ENCODE peak calls at places on chromosomes 12 and 14, in six cellular contexts. K is WTC11; Y is IMR-90; S is EH; U is activated CD8-positive, alpha-beta T cell treated with anti-CD3 and anti-CD28 coated beads, Interleukin-2, amount 10 ng/mL, durations not matched to agents 7 days and 5 days; X is stimulated activated naive B cell treated with anti-CD40 and anti-IgM and Interleukin-4, amounts not matched to agents 10 μg/mL and 1 μg/mL and 100 μg/mL, for 72 hours. Z is an unnamed sample.

GRCh38 chr12:113161415-113162016 is 12.0 kb downstream of the CFAP73 start:
- DNase-seq in K (peak; percentile 97), Y (no peak), S (peak; percentile 11), U (no peak), X (no peak), Z (peak; percentile 97)

GRCh38 chr12:232731-233614 is 19.0 kb upstream of the SLC6A12 start:
- DNase-seq in K (no peak), Y (no peak), S (no peak), U (no peak), X (no peak), Z (no peak)

GRCh38 chr12:29148958-29149690 is at the start of gene FAR2:
- DNase-seq in K (peak; percentile 58), Y (no peak), S (peak; percentile 67), U (peak; percentile 77), X (no peak), Z (peak; percentile 44)

GRCh38 chr14:106442857-106443256 is 916.5 kb downstream of the TMEM121 start:
- DNase-seq in K (no peak), Y (no peak), S (no peak), U (no peak), X (peak; percentile 36), Z (no peak)

GRCh38 chr14:25622752-25623151 is 572.8 kb upstream of the STXBP6 start:
- DNase-seq in K (no peak), Y (no peak), S (no peak), U (no peak), X (no peak), Z (no peak)

GRCh38 chr12:12441891-12442461 is 85.1 kb downstream of the BORCS5 start:
- DNase-seq in K (no peak), Y (peak; percentile 39), S (peak; percentile 32), U (peak; percentile 69), X (no peak), Z (no peak)

GRCh38 chr14:103485504-103485903 is 37.1 kb downstream of the CKB start:
- DNase-seq in K (no peak), Y (no peak), S (no peak), U (no peak), X (no peak), Z (no peak)

GRCh38 chr12:98998697-98999299 is 353.7 kb downstream of the APAF1 start:
- DNase-seq in K (no peak), Y (peak; percentile 38), S (peak; percentile 54), U (no peak), X (no peak), Z (peak; percentile 37)

GRCh38 chr14:94180655-94181271 is 6.6 kb downstream of the PPP4R4 start:
- DNase-seq in K (no peak), Y (peak; percentile 42), S (peak; percentile 49), U (peak; percentile 27), X (no peak), Z (peak; percentile 37)

GRCh38 chr12:47817272-47818006 is 2.3 kb downstream of the HDAC7 start:
- DNase-seq in K (no peak), Y (no peak), S (peak; percentile 53), U (no peak), X (no peak), Z (no peak)

GRCh38 chr12:98561846-98562245 is 31.6 kb upstream of the SLC25A3 start:
- DNase-seq in K (no peak), Y (no peak), S (no peak), U (no peak), X (no peak), Z (no peak)

GRCh38 chr12:92561543-92561899 is 141.3 kb upstream of the PLEKHG7 start:
- DNase-seq in K (no peak), Y (peak; percentile 91), S (peak; percentile 90), U (no peak), X (no peak), Z (no peak)

GRCh38 chr12:13177373-13177772 is 19.2 kb upstream of the EMP1 start:
- DNase-seq in K (no peak), Y (no peak), S (no peak), U (no peak), X (no peak), Z (no peak)

GRCh38 chr12:27530157-27530922 is 6.3 kb downstream of the PPFIBP1 start:
- DNase-seq in K (no peak), Y (peak; percentile 20), S (no peak), U (no peak), X (no peak), Z (no peak)

GRCh38 chr14:101791919-101792572 is 30.5 kb downstream of the PPP2R5C start:
- DNase-seq in K (no peak), Y (peak; percentile 78), S (peak; percentile 49), U (no peak), X (no peak), Z (no peak)

GRCh38 chr12:6635856-6636521 is at the start of gene LPAR5:
- DNase-seq in K (peak; percentile 52), Y (no peak), S (peak; percentile 40), U (peak; percentile 72), X (peak; percentile 76), Z (no peak)

GRCh38 chr14:95316826-95317225 is 2.9 kb downstream of the CLMN start:
- DNase-seq in K (no peak), Y (no peak), S (no peak), U (no peak), X (no peak), Z (no peak)

GRCh38 chr14:45149602-45150001 is 13.9 kb downstream of the FANCM start:
- DNase-seq in K (no peak), Y (no peak), S (no peak), U (no peak), X (no peak), Z (no peak)

Z was measured in neuronal stem cell.